ENCODE peak calls at places on chromosomes 1 and 21, in five cellular contexts. M, G, W, H and F are unnamed samples.
A peak's percentile ranks its signal among the peaks of the same experiment; 100 is the strongest.

GRCh38 chr1:170445096-170445495 is 86.9 kb upstream of the GORAB start:
- DNase-seq in M (peak; percentile 84), G (no peak), W (no peak), H (no peak), F (no peak)

GRCh38 chr1:64019818-64020217 is 183.6 kb upstream of the UBE2U start:
- DNase-seq in M (peak; percentile 69), G (peak; percentile 18), W (no peak), H (no peak), F (no peak)

GRCh38 chr21:38448619-38449186 is 49.6 kb downstream of the ERG start:
- DNase-seq in M (no peak), G (no peak), W (no peak), H (no peak), F (no peak)

GRCh38 chr1:31183927-31184554 is 55.6 kb downstream of the NKAIN1 start:
- DNase-seq in M (peak; percentile 33), G (peak; percentile 30), W (no peak), H (no peak), F (no peak)

GRCh38 chr1:234893725-234894630 is 234.7 kb downstream of the TOMM20 start:
- DNase-seq in M (peak; percentile 80), G (no peak), W (no peak), H (no peak), F (no peak)

GRCh38 chr1:239763850-239764249 is 327.8 kb upstream of the FMN2 start:
- DNase-seq in M (no peak), G (no peak), W (no peak), H (no peak), F (no peak)

GRCh38 chr1:109906160-109906838 is 4.3 kb upstream of the CSF1 start:
- DNase-seq in M (no peak), G (no peak), W (no peak), H (no peak), F (no peak)

GRCh38 chr1:85295006-85295431 is 18.6 kb upstream of the BCL10 start:
- DNase-seq in M (peak; percentile 58), G (no peak), W (no peak), H (no peak), F (peak; percentile 34)

GRCh38 chr1:204358145-204358544 is 1.6 kb downstream of the PLEKHA6 start:
- DNase-seq in M (no peak), G (no peak), W (no peak), H (no peak), F (no peak)

GRCh38 chr1:204359131-204359473 is 627 bp downstream of the PLEKHA6 start:
- DNase-seq in M (no peak), G (no peak), W (no peak), H (no peak), F (no peak)

GRCh38 chr1:204360314-204360713 is 585 bp upstream of the PLEKHA6 start:
- DNase-seq in M (no peak), G (no peak), W (no peak), H (no peak), F (no peak)

GRCh38 chr1:204358605-204359004 is 1.1 kb downstream of the PLEKHA6 start:
- DNase-seq in M (no peak), G (no peak), W (no peak), H (no peak), F (no peak)

DNA sequence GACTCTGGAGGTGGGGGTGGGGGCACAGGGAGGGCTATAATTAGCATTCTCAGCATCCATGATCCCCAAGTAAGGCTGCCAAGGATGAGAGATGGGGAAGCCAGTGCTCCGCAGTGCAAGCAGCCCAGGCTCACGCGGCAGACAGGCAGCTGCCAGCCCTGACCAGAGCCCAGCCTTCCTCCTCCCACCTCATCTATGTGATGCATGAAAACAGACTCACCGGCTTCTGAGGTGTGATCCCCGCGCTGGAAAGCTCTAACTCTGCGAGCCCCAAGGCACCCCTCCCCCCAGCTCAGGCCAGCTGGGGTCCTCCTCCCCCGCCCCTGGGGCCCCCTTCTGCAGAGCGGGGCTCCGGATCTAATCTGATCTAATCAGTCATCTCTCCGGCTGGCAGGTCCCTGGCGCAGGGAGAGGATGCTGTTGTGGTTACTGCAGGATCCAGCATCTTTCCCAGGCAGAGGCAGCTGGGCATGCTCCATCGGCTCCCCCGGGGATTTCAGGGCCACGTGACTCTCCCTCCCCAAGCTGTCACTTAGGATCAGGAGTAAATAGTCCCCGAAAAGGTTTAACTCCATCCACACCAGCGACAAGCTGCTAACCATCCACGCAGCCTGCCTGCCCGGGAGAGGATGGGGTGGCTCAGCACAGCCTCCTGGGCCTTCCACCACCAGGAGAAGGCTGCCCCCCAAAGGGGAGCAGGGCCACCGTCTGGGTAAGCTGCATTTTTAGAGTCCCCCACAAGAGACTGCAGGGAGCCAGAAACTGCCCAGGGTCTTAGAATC is at the start of gene PLEKHA6:
- DNase-seq in M (peak; percentile 66), G (no peak), W (no peak), H (no peak), F (no peak)
- TF ChIP-seq CTCF in M (peak; percentile 84), G (no peak), W (no peak), H (no peak), F (no peak)

GRCh38 chr1:1157426-1157913 is 16.2 kb upstream of the TTLL10 start:
- DNase-seq in M (peak; percentile 79), G (peak; percentile 93), W (peak; percentile 91), H (no peak), F (no peak)
- TF ChIP-seq POLR2A in M (peak; percentile 60), G (peak; percentile 92), W (peak; percentile 89), H (no peak), F (peak; percentile 69)

GRCh38 chr1:150429805-150430204 is 57.4 kb upstream of the TARS2 start:
- DNase-seq in M (peak; percentile 7), G (no peak), W (no peak), H (no peak), F (no peak)
- TF ChIP-seq CTCF in M (no peak), G (peak; percentile 11), W (no peak), H (peak; percentile 6), F (no peak)

GRCh38 chr1:43618521-43619313 is 31.2 kb upstream of the KDM4A start:
- DNase-seq in M (no peak), G (no peak), W (no peak), H (no peak), F (no peak)

GRCh38 chr1:43617668-43618067 is 32.3 kb upstream of the KDM4A start:
- DNase-seq in M (no peak), G (no peak), W (no peak), H (no peak), F (no peak)

GRCh38 chr1:43614891-43615290 is 35.1 kb upstream of the KDM4A start:
- DNase-seq in M (no peak), G (no peak), W (no peak), H (no peak), F (no peak)

GRCh38 chr1:43616383-43616782 is 33.6 kb upstream of the KDM4A start:
- DNase-seq in M (no peak), G (no peak), W (no peak), H (no peak), F (no peak)

GRCh38 chr1:43617011-43617410 is 32.9 kb upstream of the KDM4A start:
- DNase-seq in M (no peak), G (no peak), W (no peak), H (no peak), F (no peak)
- TF ChIP-seq POLR2A in M (no peak), G (no peak), W (no peak), H (no peak), F (no peak)

DNA sequence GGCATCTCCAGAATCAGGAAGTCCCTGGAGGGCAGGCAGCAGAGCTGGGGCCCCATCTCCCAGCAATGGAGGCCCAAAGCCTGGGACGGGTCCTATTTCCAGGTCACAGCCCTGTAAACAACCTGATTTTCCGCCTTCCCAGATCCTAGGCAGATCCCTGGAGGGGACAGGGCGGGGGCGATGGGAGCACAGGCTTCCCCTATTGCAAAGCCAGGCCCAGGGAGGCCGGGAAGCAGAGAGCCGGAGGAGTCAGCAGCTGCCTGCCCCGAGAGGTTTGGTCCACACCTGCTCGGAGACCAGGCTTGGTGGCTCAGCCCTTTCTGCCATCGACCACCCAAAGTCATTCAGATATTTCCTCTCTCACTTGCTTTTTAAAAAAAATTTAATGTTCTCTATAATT is 29.2 kb downstream of the CASZ1 start:
- DNase-seq in M (no peak), G (no peak), W (no peak), H (no peak), F (no peak)
- TF ChIP-seq CTCF in M (no peak), G (no peak), W (no peak), H (no peak), F (no peak)

GRCh38 chr21:34844924-34845238 is 176.1 kb downstream of the CLIC6 start:
- DNase-seq in M (no peak), G (no peak), W (no peak), H (no peak), F (no peak)

GRCh38 chr21:34843562-34843961 is 174.8 kb downstream of the CLIC6 start:
- DNase-seq in M (peak; percentile 49), G (no peak), W (no peak), H (no peak), F (no peak)

GRCh38 chr21:34845521-34846213 is 176.9 kb downstream of the CLIC6 start:
- DNase-seq in M (peak; percentile 90), G (peak; percentile 53), W (no peak), H (no peak), F (no peak)

GRCh38 chr21:34846214-34846575 is 177.4 kb downstream of the CLIC6 start:
- DNase-seq in M (no peak), G (no peak), W (no peak), H (no peak), F (no peak)

GRCh38 chr21:34844033-34844923 is 175.5 kb downstream of the CLIC6 start:
- DNase-seq in M (peak; percentile 71), G (peak; percentile 39), W (no peak), H (no peak), F (no peak)
- TF ChIP-seq POLR2A in M (no peak), G (no peak), W (no peak), H (no peak), F (no peak)

GRCh38 chr1:153727463-153728304 is at the start of gene INTS3:
- DNase-seq in M (peak; percentile 100), G (peak; percentile 100), W (peak; percentile 99), H (peak; percentile 100), F (peak; percentile 99)
- TF ChIP-seq CTCF in M (no peak), G (no peak), W (no peak), H (no peak), F (peak; percentile 10)

GRCh38 chr1:233340031-233340555 is 12.6 kb downstream of the MAP3K21 start:
- DNase-seq in M (no peak), G (no peak), W (no peak), H (no peak), F (no peak)

GRCh38 chr1:233338102-233338501 is 10.6 kb downstream of the MAP3K21 start:
- DNase-seq in M (no peak), G (no peak), W (no peak), H (no peak), F (no peak)

GRCh38 chr1:233343262-233343661 is 15.7 kb downstream of the MAP3K21 start:
- DNase-seq in M (no peak), G (peak; percentile 52), W (no peak), H (no peak), F (no peak)

GRCh38 chr1:233337505-233337904 is 10.0 kb downstream of the MAP3K21 start:
- DNase-seq in M (no peak), G (peak; percentile 30), W (no peak), H (no peak), F (no peak)

DNA sequence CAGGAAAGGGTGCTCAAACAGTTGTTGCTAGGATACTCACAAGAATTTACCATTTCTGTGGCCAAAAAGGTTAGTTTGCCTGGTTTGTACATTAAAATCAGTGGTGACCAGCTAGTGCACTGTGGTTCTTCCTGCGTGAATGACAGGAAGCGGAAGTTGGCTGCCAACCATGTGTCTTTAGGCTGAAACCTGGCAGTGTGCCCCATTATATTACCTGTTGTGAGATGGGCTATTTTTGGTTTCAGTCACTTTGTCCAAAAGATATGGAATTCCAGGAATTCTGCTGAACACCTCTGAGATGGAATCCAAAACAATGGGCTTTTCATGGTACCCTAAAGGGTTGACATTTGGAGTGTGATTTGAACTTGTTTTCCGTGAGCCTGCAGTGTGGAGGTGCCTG is 13.6 kb downstream of the MAP3K21 start:
- DNase-seq in M (no peak), G (no peak), W (no peak), H (no peak), F (no peak)
- TF ChIP-seq POLR2A in M (no peak), G (no peak), W (no peak), H (no peak), F (no peak)